ENCODE peak calls at places on chromosomes 2 and 18, in nine cellular contexts. G, Z, O, A, K, D, C, F and T are unnamed samples.

GRCh38 chr2:168773719-168774521 is 28.5 kb upstream of the NOSTRIN start:
- DNase-seq in A (peak; percentile 93), O (no peak), G (no peak), C (peak; percentile 65), F (no peak), D (peak; percentile 80), K (peak; percentile 27), Z (peak; percentile 13), T (peak; percentile 66)

GRCh38 chr2:239225921-239226561 is 174.8 kb downstream of the HDAC4 start:
- DNase-seq in D (no peak), C (no peak), Z (no peak), A (no peak), O (no peak), G (no peak), K (no peak), F (no peak), T (no peak)

GRCh38 chr2:234333168-234334130 is 163.4 kb downstream of the ARL4C start:
- DNase-seq in G (no peak), O (no peak), Z (no peak), K (no peak), F (no peak), A (no peak), D (no peak), C (peak; percentile 24), T (no peak)

GRCh38 chr2:143553261-143553660 is 424.0 kb downstream of the ARHGAP15 start:
- DNase-seq in C (no peak), O (no peak), G (no peak), F (no peak), K (no peak), D (no peak), Z (peak; percentile 24), A (no peak), T (no peak)

GRCh38 chr2:44038277-44038676 is 42.5 kb upstream of the LRPPRC start:
- DNase-seq in Z (no peak), C (no peak), F (no peak), K (no peak), D (no peak), O (no peak), G (no peak), A (no peak), T (no peak)

GRCh38 chr2:240346015-240346752 is 89.3 kb upstream of the GPC1 start:
- DNase-seq in C (no peak), D (no peak), F (no peak), O (no peak), A (no peak), Z (no peak), G (no peak), K (no peak), T (no peak)

GRCh38 chr18:48934708-48935432 is 15.9 kb downstream of the SMAD7 start:
- DNase-seq in G (no peak), A (peak; percentile 55), C (no peak), O (no peak), F (no peak), D (peak; percentile 67), Z (no peak), K (no peak), T (no peak)

GRCh38 chr2:200770847-200771246 is 40.9 kb upstream of the BZW1 start:
- DNase-seq in Z (no peak), G (no peak), O (no peak), C (no peak), K (no peak), D (no peak), A (no peak), F (no peak), T (no peak)

GRCh38 chr2:71150082-71150816 is 19.8 kb downstream of the MPHOSPH10 start:
- DNase-seq in Z (no peak), G (no peak), A (no peak), F (no peak), D (no peak), C (no peak), K (no peak), O (no peak), T (no peak)

GRCh38 chr2:28269019-28269784 is 123.5 kb upstream of the FOSL2 start:
- DNase-seq in A (peak; percentile 89), F (peak; percentile 44), O (no peak), D (no peak), K (no peak), Z (no peak), C (no peak), G (no peak), T (no peak)

GRCh38 chr18:53509886-53510285 is 714.6 kb downstream of the MBD2 start:
- DNase-seq in F (no peak), K (no peak), D (no peak), C (no peak), Z (no peak), O (no peak), A (no peak), G (no peak), T (no peak)

GRCh38 chr2:238586931-238587775 is 160.4 kb downstream of the ASB1 start:
- DNase-seq in D (no peak), F (no peak), K (no peak), A (no peak), G (no peak), O (no peak), C (no peak), Z (no peak), T (peak; percentile 25)

GRCh38 chr18:79747156-79747845 is 50.4 kb upstream of the KCNG2 start:
- DNase-seq in F (no peak), D (no peak), K (no peak), G (no peak), C (no peak), O (no peak), A (no peak), Z (no peak), T (no peak)

GRCh38 chr2:12819098-12819465 is 102.3 kb downstream of the TRIB2 start:
- DNase-seq in F (peak; percentile 39), D (peak; percentile 93), O (no peak), A (peak; percentile 85), G (no peak), K (no peak), C (no peak), Z (no peak), T (peak; percentile 73)

GRCh38 chr2:230319211-230319862 is 7.7 kb upstream of the SP140L start:
- DNase-seq in C (no peak), K (no peak), F (no peak), Z (peak; percentile 72), D (no peak), O (peak; percentile 25), G (peak; percentile 35), A (peak; percentile 10), T (no peak)

GRCh38 chr2:12202702-12203101 is 456.3 kb downstream of the LPIN1 start:
- DNase-seq in C (no peak), G (no peak), A (no peak), F (no peak), K (no peak), D (no peak), O (no peak), Z (no peak), T (no peak)

GRCh38 chr18:52903858-52904257 is 563.9 kb downstream of the DCC start:
- DNase-seq in Z (no peak), F (peak; percentile 4), O (no peak), A (peak; percentile 78), G (no peak), D (peak; percentile 11), K (peak; percentile 71), C (peak; percentile 29), T (peak; percentile 36)